ENCODE peak calls at places on chromosomes 3 and 15, in eight cellular contexts. I is uterus, F is lower lobe of right lung, X is cardiac muscle cell, U is tibial nerve, M is heart left ventricle, Q is breast epithelium, K is PC-3. Z is an unnamed sample.

GRCh38 chr3:184238246-184238818 is 8.9 kb downstream of the VWA5B2 start:
- DNase-seq in I (no peak), F (peak; percentile 27), X (no peak), U (no peak), M (no peak), Q (no peak), K (no peak), Z (no peak)

GRCh38 chr15:56243117-56243773 is 434 bp downstream of the RFX7 start:
- DNase-seq in I (peak; percentile 37), F (peak; percentile 57), X (peak; percentile 54), U (no peak), M (peak; percentile 61), Q (no peak), K (no peak), Z (peak; percentile 18)

GRCh38 chr15:64874131-64874530 is 32.4 kb downstream of the PLEKHO2 start:
- DNase-seq in I (no peak), F (no peak), X (no peak), U (no peak), M (no peak), Q (no peak), K (no peak), Z (no peak)

GRCh38 chr15:64651573-64652260 is 123.7 kb downstream of the RBPMS2 start:
- DNase-seq in I (no peak), F (no peak), X (no peak), U (no peak), M (no peak), Q (no peak), K (peak; percentile 10), Z (peak; percentile 42)

GRCh38 chr15:25416693-25417092 is 22.1 kb downstream of the UBE3A start:
- DNase-seq in I (no peak), F (no peak), X (no peak), U (no peak), M (no peak), Q (no peak), K (no peak), Z (no peak)

GRCh38 chr15:63494406-63494805 is 10.0 kb upstream of the USP3 start:
- DNase-seq in I (no peak), F (no peak), X (no peak), U (no peak), M (no peak), Q (no peak), K (no peak), Z (no peak)

GRCh38 chr15:40501487-40501886 is 30.7 kb downstream of the CHST14 start:
- DNase-seq in I (no peak), F (no peak), X (no peak), U (no peak), M (no peak), Q (no peak), K (peak; percentile 56), Z (no peak)

GRCh38 chr3:13191016-13191415 is 117.8 kb upstream of the IQSEC1 start:
- DNase-seq in I (no peak), F (no peak), X (no peak), U (no peak), M (no peak), Q (peak; percentile 12), K (no peak), Z (no peak)

GRCh38 chr3:171772427-171773056 is 37.7 kb downstream of the PLD1 start:
- DNase-seq in I (peak; percentile 53), F (no peak), X (peak; percentile 73), U (peak; percentile 48), M (peak; percentile 51), Q (no peak), K (peak; percentile 74), Z (peak; percentile 39)

GRCh38 chr3:126555795-126556636 is 2.7 kb downstream of the C3orf22 start:
- DNase-seq in I (peak; percentile 8), F (peak; percentile 25), X (no peak), U (no peak), M (no peak), Q (no peak), K (no peak), Z (no peak)

GRCh38 chr3:40229411-40229810 is 80.1 kb upstream of the EIF1B start:
- DNase-seq in I (no peak), F (peak; percentile 51), X (no peak), U (no peak), M (no peak), Q (no peak), K (no peak), Z (no peak)

GRCh38 chr3:126621627-126622345 is 33.1 kb downstream of the TXNRD3 start:
- DNase-seq in I (no peak), F (no peak), X (no peak), U (no peak), M (no peak), Q (no peak), K (peak; percentile 43), Z (no peak)

GRCh38 chr15:63519548-63520178 is 15.3 kb downstream of the USP3 start:
- DNase-seq in I (no peak), F (no peak), X (no peak), U (no peak), M (no peak), Q (no peak), K (no peak), Z (no peak)

GRCh38 chr3:37718647-37719046 is 143.0 kb upstream of the CTDSPL start:
- DNase-seq in I (no peak), F (no peak), X (no peak), U (no peak), M (no peak), Q (no peak), K (no peak), Z (no peak)

GRCh38 chr15:29089731-29090616 is 179.6 kb downstream of the NSMCE3 start:
- DNase-seq in I (no peak), F (no peak), X (no peak), U (no peak), M (no peak), Q (no peak), K (no peak), Z (peak; percentile 61)

GRCh38 chr15:59649603-59650002 is 7.7 kb downstream of the GTF2A2 start:
- DNase-seq in I (no peak), F (no peak), X (no peak), U (no peak), M (no peak), Q (no peak), K (no peak), Z (no peak)

GRCh38 chr15:59656935-59657634 is at the start of gene GTF2A2:
- DNase-seq in I (peak; percentile 92), F (peak; percentile 97), X (peak; percentile 97), U (peak; percentile 84), M (peak; percentile 95), Q (peak; percentile 91), K (peak; percentile 92), Z (peak; percentile 91)

GRCh38 chr15:59659366-59659765 is 2.1 kb upstream of the GTF2A2 start:
- DNase-seq in I (no peak), F (no peak), X (no peak), U (no peak), M (no peak), Q (no peak), K (no peak), Z (no peak)

GRCh38 chr15:59657635-59658125 is 365 bp upstream of the GTF2A2 start:
- DNase-seq in I (peak; percentile 20), F (peak; percentile 53), X (no peak), U (no peak), M (no peak), Q (no peak), K (no peak), Z (no peak)

DNA sequence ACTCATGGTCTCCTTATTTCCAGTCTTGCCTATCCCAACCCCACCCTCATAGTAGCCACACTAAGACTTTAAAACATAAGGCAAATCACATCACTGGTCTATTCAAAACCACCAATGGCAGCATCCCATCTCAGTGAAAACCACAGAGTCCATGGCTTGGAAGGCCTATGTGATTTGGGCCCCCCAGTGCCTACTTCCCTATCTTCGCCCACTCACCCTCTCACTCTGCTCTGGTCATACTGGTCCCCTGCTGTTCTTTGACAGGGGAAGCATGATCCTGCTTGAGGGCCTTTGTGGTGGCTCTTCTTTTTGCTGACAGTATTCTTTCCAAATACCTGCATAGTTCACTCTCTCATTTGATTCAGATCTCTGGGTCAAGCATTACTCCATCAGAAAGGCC is 3.3 kb downstream of the GTF2A2 start:
- DNase-seq in I (no peak), F (no peak), X (no peak), U (no peak), M (no peak), Q (no peak), K (no peak), Z (no peak)
- H3K4me1 ChIP-seq in I (no peaks in the 10 kb centered on the region), F (peaks cover 31% of the 10 kb centered on the region), X (peaks cover 24% of the 10 kb centered on the region), U (peaks cover 15% of the 10 kb centered on the region), M (peaks cover 28% of the 10 kb centered on the region), Q (peaks cover 6% of the 10 kb centered on the region), K (peaks cover 11% of the 10 kb centered on the region), Z (peaks cover 24% of the 10 kb centered on the region)

DNA sequence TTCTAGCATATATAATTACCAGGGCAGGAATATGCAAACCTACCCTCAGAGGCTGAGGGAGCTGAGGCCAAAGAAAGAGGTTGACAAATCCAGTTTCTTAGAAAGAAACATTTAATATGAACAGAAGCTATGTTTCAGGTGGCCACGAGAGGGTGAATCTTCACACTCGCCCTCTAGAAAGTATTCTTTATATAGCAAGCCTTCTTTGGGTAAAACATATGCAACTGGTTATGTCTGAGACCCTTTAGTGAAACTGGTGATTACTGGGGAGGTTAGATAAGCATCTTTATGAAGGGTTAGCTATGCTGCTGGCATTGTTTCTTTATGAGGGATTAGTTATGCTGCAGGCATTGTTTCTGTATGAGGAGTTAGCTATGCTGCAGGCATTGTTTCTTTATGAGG is 50.7 kb upstream of the GOLGA6L2 start:
- DNase-seq in I (no peak), F (no peak), X (peak; percentile 14), U (no peak), M (no peak), Q (no peak), K (peak; percentile 34), Z (no peak)
- TF ChIP-seq CTCF in I (no peak), F (peak; percentile 28), X (peak; percentile 35), U (peak; percentile 18), M (peak; percentile 24), Q (no peak), K (peak; percentile 71), Z (no peak)

GRCh38 chr3:177388209-177388608 is 190.9 kb upstream of the TBL1XR1 start:
- DNase-seq in I (no peak), F (no peak), X (no peak), U (no peak), M (no peak), Q (no peak), K (no peak), Z (no peak)

GRCh38 chr3:177382944-177383343 is 185.7 kb upstream of the TBL1XR1 start:
- DNase-seq in I (no peak), F (no peak), X (no peak), U (no peak), M (peak; percentile 23), Q (no peak), K (no peak), Z (no peak)

GRCh38 chr3:177381070-177381469 is 183.8 kb upstream of the TBL1XR1 start:
- DNase-seq in I (no peak), F (no peak), X (no peak), U (no peak), M (no peak), Q (no peak), K (no peak), Z (no peak)

GRCh38 chr3:177385186-177385585 is 187.9 kb upstream of the TBL1XR1 start:
- DNase-seq in I (no peak), F (no peak), X (no peak), U (no peak), M (no peak), Q (no peak), K (no peak), Z (no peak)

GRCh38 chr3:177385831-177386301 is 188.6 kb upstream of the TBL1XR1 start:
- DNase-seq in I (no peak), F (no peak), X (no peak), U (no peak), M (no peak), Q (no peak), K (peak; percentile 39), Z (no peak)
- H3K27ac ChIP-seq in I (no peak overlapping the region), F (no peak overlapping the region), X (no peak overlapping the region), U (no peak overlapping the region), M (no peak overlapping the region), Q (no peak overlapping the region), K (no peak overlapping the region), Z (no peak overlapping the region)

GRCh38 chr3:53189276-53189675 is 28.3 kb downstream of the PRKCD start:
- DNase-seq in I (no peak), F (no peak), X (no peak), U (no peak), M (no peak), Q (no peak), K (no peak), Z (no peak)
- H3K4me1 ChIP-seq in I (no peaks in the 10 kb centered on the region), F (peaks cover 4% of the 10 kb centered on the region), X (no peaks in the 10 kb centered on the region), U (peaks cover 10% of the 10 kb centered on the region), M (peaks cover 16% of the 10 kb centered on the region), Q (no peaks in the 10 kb centered on the region), K (peaks cover 8% of the 10 kb centered on the region), Z (no peaks in the 10 kb centered on the region)